ENCODE peak calls at places on chromosomes 13 and 19, in four cellular contexts. S, C, H and X are unnamed samples.

GRCh38 chr13:62702502-62702901 is 1286.9 kb upstream of the PCDH20 start:
- DNase-seq in S (no peak), C (no peak), H (no peak), X (no peak)

GRCh38 chr19:4342421-4343055 is 824 bp upstream of the MPND start:
- DNase-seq in S (peak), C (peak), H (peak), X (peak)

GRCh38 chr13:99384468-99384867 is 77.3 kb upstream of the GPR183 start:
- DNase-seq in S (no peak), C (peak), H (no peak), X (no peak)

GRCh38 chr13:66689628-66690027 is 540.5 kb downstream of the PCDH9 start:
- DNase-seq in S (peak), C (no peak), H (no peak), X (peak)

GRCh38 chr19:53801257-53801656 is 22.9 kb downstream of the NLRP12 start:
- DNase-seq in S (no peak), C (no peak), H (no peak), X (no peak)

GRCh38 chr19:54448037-54448773 is 794 bp upstream of the LENG8 start:
- DNase-seq in S (peak), C (peak), H (no peak), X (peak)

GRCh38 chr19:29702958-29703320 is 12.1 kb downstream of the C19orf12 start:
- DNase-seq in S (no peak), C (no peak), H (no peak), X (no peak)

GRCh38 chr13:40667622-40667978 is 1.2 kb upstream of the FOXO1 start:
- DNase-seq in S (peak), C (no peak), H (no peak), X (no peak)

GRCh38 chr19:17184381-17184841 is 30.7 kb upstream of the USE1 start:
- DNase-seq in S (no peak), C (no peak), H (no peak), X (peak)

GRCh38 chr13:36675213-36675536 is 1.4 kb downstream of the SERTM1 start:
- DNase-seq in S (no peak), C (no peak), H (no peak), X (no peak)

GRCh38 chr13:28478127-28478526 is 16.8 kb downstream of the FLT1 start:
- DNase-seq in S (no peak), C (no peak), H (no peak), X (peak)

GRCh38 chr19:58227964-58228583 is 640 bp upstream of the ZNF544 start:
- DNase-seq in S (peak), C (no peak), H (no peak), X (no peak)

GRCh38 chr19:40663712-40664692 is 26.4 kb downstream of the NUMBL start:
- DNase-seq in S (peak), C (no peak), H (no peak), X (peak)

GRCh38 chr13:79915386-79915785 is 425.5 kb downstream of the SPRY2 start:
- DNase-seq in S (no peak), C (no peak), H (no peak), X (no peak)

GRCh38 chr13:114120486-114121430 is 11.7 kb downstream of the RASA3 start:
- DNase-seq in S (no peak), C (no peak), H (no peak), X (no peak)

GRCh38 chr19:57773488-57773887 is 4.0 kb downstream of the ZNF586 start:
- DNase-seq in S (no peak), C (no peak), H (no peak), X (no peak)

GRCh38 chr13:39493966-39494365 is 109.0 kb downstream of the LHFPL6 start:
- DNase-seq in S (no peak), C (peak), H (no peak), X (no peak)

GRCh38 chr13:102651392-102651791 is 43.5 kb downstream of the METTL21C start:
- DNase-seq in S (no peak), C (no peak), H (no peak), X (peak)

GRCh38 chr13:113040597-113041292 is 64.8 kb upstream of the F7 start:
- DNase-seq in S (no peak), C (no peak), H (no peak), X (no peak)

GRCh38 chr19:3844596-3844995 is 24.2 kb downstream of the ZFR2 start:
- DNase-seq in S (no peak), C (no peak), H (no peak), X (peak)

GRCh38 chr19:17455308-17455707 is 5.4 kb downstream of the NXNL1 start:
- DNase-seq in S (no peak), C (no peak), H (no peak), X (no peak)

GRCh38 chr13:107365466-107366215 is 797.7 kb upstream of the ARGLU1 start:
- DNase-seq in S (no peak), C (no peak), H (no peak), X (peak)

GRCh38 chr13:84127597-84128128 is 245.4 kb upstream of the SLITRK1 start:
- DNase-seq in S (no peak), C (no peak), H (no peak), X (no peak)

GRCh38 chr19:41223431-41224234 is 4.6 kb downstream of the AXL start:
- DNase-seq in S (peak), C (peak), H (peak), X (peak)

GRCh38 chr19:3097442-3097871 is 3.3 kb downstream of the GNA11 start:
- DNase-seq in S (no peak), C (no peak), H (no peak), X (no peak)

GRCh38 chr19:14758816-14759215 is 19.5 kb downstream of the ADGRE2 start:
- DNase-seq in S (peak), C (peak), H (peak), X (no peak)
- H3K56ac ChIP-seq in S (peak), C (no peak), H (no peak), X (no peak)

GRCh38 chr13:94520001-94520400 is 40.5 kb upstream of the DCT start:
- DNase-seq in S (no peak), C (no peak), H (no peak), X (no peak)

GRCh38 chr13:94515352-94515751 is 35.9 kb upstream of the DCT start:
- DNase-seq in S (no peak), C (no peak), H (no peak), X (no peak)

GRCh38 chr13:94515911-94516310 is 36.4 kb upstream of the DCT start:
- DNase-seq in S (no peak), C (no peak), H (no peak), X (no peak)

GRCh38 chr13:94516456-94516855 is 37.0 kb upstream of the DCT start:
- DNase-seq in S (no peak), C (no peak), H (no peak), X (no peak)
- H3K56ac ChIP-seq in S (no peak), C (no peak), H (no peak), X (no peak)

DNA sequence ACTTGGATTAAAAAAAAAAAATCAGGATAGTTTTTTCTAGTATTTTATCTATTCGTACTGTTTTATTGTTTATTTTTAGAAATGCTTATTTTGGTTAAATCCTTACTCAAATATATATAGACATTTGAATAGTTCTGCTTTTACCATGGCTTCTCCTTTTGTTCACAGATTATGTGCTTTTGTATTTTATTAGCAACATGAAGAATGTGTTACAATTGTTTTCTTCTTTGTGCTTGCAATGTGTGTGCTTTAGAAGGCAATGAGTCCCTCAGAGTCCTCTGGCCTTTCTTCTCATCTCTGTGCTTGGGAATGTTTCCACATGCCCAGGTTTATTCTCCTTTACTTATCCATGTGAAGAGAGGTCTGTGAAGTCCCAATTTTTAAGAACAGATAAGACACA is 324.0 kb downstream of the KCNRG start:
- DNase-seq in S (no peak), C (no peak), H (no peak), X (no peak)
- H3K56ac ChIP-seq in S (no peak), C (no peak), H (no peak), X (no peak)

DNA sequence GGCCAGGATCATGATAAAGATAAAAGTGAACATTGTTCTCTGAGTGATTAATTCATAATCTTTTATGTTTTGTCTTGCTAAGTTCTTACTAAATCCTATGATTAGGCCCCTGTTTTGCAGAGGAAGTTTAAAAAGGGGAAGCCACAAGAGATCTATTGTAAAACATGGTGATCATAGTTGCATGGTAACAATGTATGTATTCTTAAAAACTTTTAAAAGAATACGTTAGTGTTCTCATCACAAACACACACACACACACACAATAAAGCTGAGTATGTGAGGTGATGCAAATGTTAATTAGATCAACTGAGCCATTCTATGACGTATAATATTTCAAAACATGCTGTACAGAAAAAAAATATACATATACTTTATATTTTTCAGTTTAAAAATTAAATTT is 51.2 kb downstream of the MBD3L2B start:
- DNase-seq in S (no peak), C (no peak), H (no peak), X (no peak)
- H3K56ac ChIP-seq in S (no peak), C (no peak), H (no peak), X (no peak)

DNA sequence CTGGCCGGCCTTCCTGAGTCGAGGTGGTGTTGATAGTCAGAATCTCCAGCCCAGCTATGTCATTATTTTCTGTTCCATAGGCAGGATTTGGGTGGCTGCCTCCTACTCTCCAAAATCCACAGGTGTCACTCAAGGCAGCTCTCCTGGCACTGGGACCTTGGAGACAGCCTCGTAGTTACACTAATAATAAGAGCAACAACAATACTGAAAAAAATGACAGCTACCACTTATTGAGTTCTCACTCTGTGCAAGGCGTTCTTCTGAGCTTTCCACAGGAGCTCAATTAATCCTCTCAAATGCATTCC is 12.2 kb upstream of the KLK12 start:
- DNase-seq in S (no peak), C (no peak), H (no peak), X (no peak)
- H3K56ac ChIP-seq in S (no peak), C (no peak), H (peak), X (no peak)

GRCh38 chr13:25059943-25060342 is 36.0 kb upstream of the PABPC3 start:
- DNase-seq in S (no peak), C (no peak), H (no peak), X (no peak)
- H3K56ac ChIP-seq in S (no peak), C (no peak), H (no peak), X (no peak)

DNA sequence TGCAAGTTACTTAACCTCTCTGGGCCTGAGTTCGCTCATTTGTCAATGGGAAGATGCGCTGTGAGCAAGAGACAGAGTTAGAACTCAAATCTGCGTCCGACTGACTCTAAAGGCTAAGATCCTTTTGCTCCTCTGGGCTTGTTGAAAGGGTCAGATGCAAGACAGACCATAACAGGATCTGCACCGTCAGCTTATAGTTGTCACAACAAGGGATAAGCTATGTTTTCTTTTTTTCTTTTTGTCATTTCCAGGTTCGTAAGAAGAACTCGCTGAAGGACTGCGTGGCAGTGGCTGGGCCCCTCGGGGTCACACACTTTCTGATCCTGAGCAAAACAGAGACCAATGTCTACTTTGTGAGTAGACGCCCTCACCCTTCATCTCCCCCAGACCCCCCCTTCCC is 1.1 kb downstream of the PPAN start:
- DNase-seq in S (no peak), C (no peak), H (no peak), X (no peak)
- H3K56ac ChIP-seq in S (peak), C (no peak), H (no peak), X (peak)

GRCh38 chr19:45920458-45920857 is 5.9 kb upstream of the NANOS2 start:
- DNase-seq in S (no peak), C (no peak), H (no peak), X (no peak)

GRCh38 chr19:45919678-45920077 is 5.1 kb upstream of the NANOS2 start:
- DNase-seq in S (no peak), C (no peak), H (no peak), X (no peak)

GRCh38 chr19:45924891-45925447 is 10.4 kb upstream of the NANOS2 start:
- DNase-seq in S (peak), C (no peak), H (no peak), X (no peak)

GRCh38 chr19:45918721-45919120 is 4.1 kb upstream of the NANOS2 start:
- DNase-seq in S (no peak), C (no peak), H (no peak), X (no peak)

DNA sequence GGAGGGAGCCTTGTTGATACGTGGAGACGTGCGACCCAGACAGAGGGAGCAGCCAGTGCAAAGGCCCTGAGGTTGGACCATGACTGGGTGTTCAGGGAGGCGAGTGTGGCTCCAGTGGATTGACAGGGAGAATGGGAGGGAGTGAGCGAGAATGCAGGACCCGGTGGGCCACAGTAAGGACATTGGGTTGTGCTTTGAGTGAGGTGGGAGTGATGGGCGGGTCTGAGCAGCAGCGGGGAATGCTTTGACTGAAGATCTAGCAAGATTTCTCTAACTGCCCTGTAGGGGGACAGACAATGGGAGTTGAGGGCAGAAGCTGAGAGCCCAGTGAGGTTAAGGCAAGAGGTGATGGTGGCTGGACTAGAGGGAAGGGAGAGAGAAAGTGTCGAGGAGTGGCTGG is 7.7 kb upstream of the NANOS2 start:
- DNase-seq in S (peak), C (peak), H (peak), X (no peak)
- H3K56ac ChIP-seq in S (no peak), C (no peak), H (no peak), X (no peak)